ENCODE peak calls at places on chromosome 9, in nine cellular contexts. One of them, this sample, is unnamed.

GRCh38 chr9:26775405-26775804 is 117.2 kb downstream of the CAAP1 start:
- DNase-seq in iPS-NIHi11: no peak
- DNase-seq in epithelial cell of esophagus: no peak
- DNase-seq in SHP77 treated with DMSO at 0.1 percent for 48 hours: no peak
- DNase-seq in dorsolateral prefrontal cortex: no peak
- DNase-seq in hypothalamus: no peak
- DNase-seq in brain microvascular endothelial cell: no peak
- DNase-seq in HTR-8/SVneo: no peak
- DNase-seq in heart left ventricle: no peak
- DNase-seq in this sample: no peak

GRCh38 chr9:135106551-135107270 is 19.2 kb downstream of the OLFM1 start:
- DNase-seq in iPS-NIHi11: no peak
- DNase-seq in epithelial cell of esophagus: no peak
- DNase-seq in SHP77 treated with DMSO at 0.1 percent for 48 hours: no peak
- DNase-seq in hypothalamus: no peak
- DNase-seq in dorsolateral prefrontal cortex: no peak
- DNase-seq in HTR-8/SVneo: no peak
- DNase-seq in heart left ventricle: no peak
- DNase-seq in brain microvascular endothelial cell: no peak
- DNase-seq in this sample: no peak

GRCh38 chr9:91790912-91791311 is 159.1 kb downstream of the ROR2 start:
- DNase-seq in HTR-8/SVneo: no peak
- DNase-seq in heart left ventricle: no peak
- DNase-seq in SHP77 treated with DMSO at 0.1 percent for 48 hours: no peak
- DNase-seq in epithelial cell of esophagus: peak; percentile 53
- DNase-seq in hypothalamus: no peak
- DNase-seq in dorsolateral prefrontal cortex: no peak
- DNase-seq in iPS-NIHi11: no peak
- DNase-seq in brain microvascular endothelial cell: no peak
- DNase-seq in this sample: peak; percentile 62

GRCh38 chr9:63859475-63860215 is 1425.4 kb downstream of the FOXD4L5 start:
- DNase-seq in SHP77 treated with DMSO at 0.1 percent for 48 hours: no peak
- DNase-seq in brain microvascular endothelial cell: no peak
- DNase-seq in epithelial cell of esophagus: peak; percentile 8
- DNase-seq in hypothalamus: no peak
- DNase-seq in heart left ventricle: peak; percentile 64
- DNase-seq in dorsolateral prefrontal cortex: no peak
- DNase-seq in iPS-NIHi11: peak; percentile 4
- DNase-seq in HTR-8/SVneo: no peak
- DNase-seq in this sample: peak; percentile 1

GRCh38 chr9:2359821-2360220 is 261.8 kb upstream of the VLDLR start:
- DNase-seq in heart left ventricle: no peak
- DNase-seq in brain microvascular endothelial cell: no peak
- DNase-seq in dorsolateral prefrontal cortex: no peak
- DNase-seq in hypothalamus: no peak
- DNase-seq in iPS-NIHi11: no peak
- DNase-seq in HTR-8/SVneo: no peak
- DNase-seq in epithelial cell of esophagus: no peak
- DNase-seq in SHP77 treated with DMSO at 0.1 percent for 48 hours: no peak
- DNase-seq in this sample: no peak

GRCh38 chr9:129610473-129611301 is 10.2 kb downstream of the C9orf50 start:
- DNase-seq in heart left ventricle: peak; percentile 82
- DNase-seq in brain microvascular endothelial cell: peak; percentile 56
- DNase-seq in hypothalamus: peak; percentile 69
- DNase-seq in HTR-8/SVneo: peak; percentile 69
- DNase-seq in epithelial cell of esophagus: peak; percentile 55
- DNase-seq in iPS-NIHi11: peak; percentile 86
- DNase-seq in SHP77 treated with DMSO at 0.1 percent for 48 hours: peak; percentile 22
- DNase-seq in dorsolateral prefrontal cortex: no peak
- DNase-seq in this sample: peak; percentile 30

GRCh38 chr9:38047301-38048251 is 21.5 kb downstream of the SHB start:
- DNase-seq in iPS-NIHi11: peak; percentile 79
- DNase-seq in dorsolateral prefrontal cortex: no peak
- DNase-seq in brain microvascular endothelial cell: peak; percentile 93
- DNase-seq in hypothalamus: peak; percentile 65
- DNase-seq in HTR-8/SVneo: peak; percentile 62
- DNase-seq in epithelial cell of esophagus: peak; percentile 85
- DNase-seq in heart left ventricle: peak; percentile 87
- DNase-seq in SHP77 treated with DMSO at 0.1 percent for 48 hours: no peak
- DNase-seq in this sample: peak; percentile 89

GRCh38 chr9:129273136-129273895 is 95.3 kb upstream of the IER5L start:
- DNase-seq in HTR-8/SVneo: no peak
- DNase-seq in hypothalamus: no peak
- DNase-seq in brain microvascular endothelial cell: no peak
- DNase-seq in heart left ventricle: no peak
- DNase-seq in SHP77 treated with DMSO at 0.1 percent for 48 hours: no peak
- DNase-seq in epithelial cell of esophagus: no peak
- DNase-seq in iPS-NIHi11: no peak
- DNase-seq in dorsolateral prefrontal cortex: no peak
- DNase-seq in this sample: no peak

GRCh38 chr9:1791191-1791590 is 224.0 kb upstream of the SMARCA2 start:
- DNase-seq in heart left ventricle: no peak
- DNase-seq in hypothalamus: no peak
- DNase-seq in dorsolateral prefrontal cortex: no peak
- DNase-seq in iPS-NIHi11: no peak
- DNase-seq in HTR-8/SVneo: no peak
- DNase-seq in SHP77 treated with DMSO at 0.1 percent for 48 hours: no peak
- DNase-seq in brain microvascular endothelial cell: no peak
- DNase-seq in epithelial cell of esophagus: no peak
- DNase-seq in this sample: no peak

GRCh38 chr9:75715360-75715759 is 175.1 kb upstream of the PCSK5 start:
- DNase-seq in HTR-8/SVneo: no peak
- DNase-seq in dorsolateral prefrontal cortex: no peak
- DNase-seq in SHP77 treated with DMSO at 0.1 percent for 48 hours: no peak
- DNase-seq in heart left ventricle: no peak
- DNase-seq in iPS-NIHi11: no peak
- DNase-seq in brain microvascular endothelial cell: peak; percentile 14
- DNase-seq in epithelial cell of esophagus: peak; percentile 24
- DNase-seq in hypothalamus: no peak
- DNase-seq in this sample: peak; percentile 8

GRCh38 chr9:115234094-115234493 is 116.1 kb upstream of the TNC start:
- DNase-seq in dorsolateral prefrontal cortex: no peak
- DNase-seq in HTR-8/SVneo: peak; percentile 54
- DNase-seq in hypothalamus: no peak
- DNase-seq in brain microvascular endothelial cell: peak; percentile 84
- DNase-seq in iPS-NIHi11: no peak
- DNase-seq in heart left ventricle: no peak
- DNase-seq in epithelial cell of esophagus: peak; percentile 96
- DNase-seq in SHP77 treated with DMSO at 0.1 percent for 48 hours: no peak
- DNase-seq in this sample: peak; percentile 98

GRCh38 chr9:8384126-8384525 is 584.5 kb upstream of the DMAC1 start:
- DNase-seq in dorsolateral prefrontal cortex: no peak
- DNase-seq in epithelial cell of esophagus: no peak
- DNase-seq in brain microvascular endothelial cell: no peak
- DNase-seq in heart left ventricle: no peak
- DNase-seq in HTR-8/SVneo: no peak
- DNase-seq in hypothalamus: no peak
- DNase-seq in iPS-NIHi11: no peak
- DNase-seq in SHP77 treated with DMSO at 0.1 percent for 48 hours: no peak
- DNase-seq in this sample: no peak

GRCh38 chr9:117541192-117541591 is 126.3 kb upstream of the ASTN2 start:
- DNase-seq in SHP77 treated with DMSO at 0.1 percent for 48 hours: no peak
- DNase-seq in hypothalamus: no peak
- DNase-seq in dorsolateral prefrontal cortex: no peak
- DNase-seq in HTR-8/SVneo: no peak
- DNase-seq in epithelial cell of esophagus: no peak
- DNase-seq in iPS-NIHi11: no peak
- DNase-seq in brain microvascular endothelial cell: no peak
- DNase-seq in heart left ventricle: no peak
- DNase-seq in this sample: no peak

GRCh38 chr9:90880066-90880465 is 78.4 kb downstream of the SYK start:
- DNase-seq in heart left ventricle: no peak
- DNase-seq in SHP77 treated with DMSO at 0.1 percent for 48 hours: no peak
- DNase-seq in epithelial cell of esophagus: no peak
- DNase-seq in HTR-8/SVneo: no peak
- DNase-seq in dorsolateral prefrontal cortex: no peak
- DNase-seq in brain microvascular endothelial cell: no peak
- DNase-seq in hypothalamus: no peak
- DNase-seq in iPS-NIHi11: no peak
- DNase-seq in this sample: no peak

GRCh38 chr9:130172858-130173461 is 756 bp downstream of the NCS1 start:
- DNase-seq in dorsolateral prefrontal cortex: no peak
- DNase-seq in iPS-NIHi11: peak; percentile 68
- DNase-seq in hypothalamus: no peak
- DNase-seq in HTR-8/SVneo: no peak
- DNase-seq in SHP77 treated with DMSO at 0.1 percent for 48 hours: no peak
- DNase-seq in epithelial cell of esophagus: peak; percentile 37
- DNase-seq in heart left ventricle: no peak
- DNase-seq in brain microvascular endothelial cell: no peak
- DNase-seq in this sample: no peak

GRCh38 chr9:35905912-35906679 is at the start of gene HRCT1:
- DNase-seq in heart left ventricle: peak; percentile 96
- DNase-seq in iPS-NIHi11: no peak
- DNase-seq in HTR-8/SVneo: peak; percentile 75
- DNase-seq in epithelial cell of esophagus: peak; percentile 97
- DNase-seq in SHP77 treated with DMSO at 0.1 percent for 48 hours: peak; percentile 57
- DNase-seq in brain microvascular endothelial cell: peak; percentile 92
- DNase-seq in hypothalamus: no peak
- DNase-seq in dorsolateral prefrontal cortex: no peak
- DNase-seq in this sample: peak; percentile 94

GRCh38 chr9:123647145-123647544 is 282.8 kb downstream of the DENND1A start:
- DNase-seq in SHP77 treated with DMSO at 0.1 percent for 48 hours: no peak
- DNase-seq in heart left ventricle: no peak
- DNase-seq in brain microvascular endothelial cell: no peak
- DNase-seq in epithelial cell of esophagus: no peak
- DNase-seq in dorsolateral prefrontal cortex: no peak
- DNase-seq in iPS-NIHi11: no peak
- DNase-seq in hypothalamus: no peak
- DNase-seq in HTR-8/SVneo: no peak
- DNase-seq in this sample: no peak

GRCh38 chr9:86807577-86807976 is 139.7 kb downstream of the GAS1 start:
- DNase-seq in epithelial cell of esophagus: no peak
- DNase-seq in HTR-8/SVneo: no peak
- DNase-seq in hypothalamus: no peak
- DNase-seq in SHP77 treated with DMSO at 0.1 percent for 48 hours: no peak
- DNase-seq in iPS-NIHi11: peak; percentile 35
- DNase-seq in brain microvascular endothelial cell: no peak
- DNase-seq in heart left ventricle: no peak
- DNase-seq in dorsolateral prefrontal cortex: no peak
- DNase-seq in this sample: no peak

GRCh38 chr9:81522721-81523551 is 166.4 kb downstream of the TLE1 start:
- DNase-seq in HTR-8/SVneo: peak; percentile 54
- DNase-seq in heart left ventricle: no peak
- DNase-seq in SHP77 treated with DMSO at 0.1 percent for 48 hours: no peak
- DNase-seq in epithelial cell of esophagus: peak; percentile 70
- DNase-seq in dorsolateral prefrontal cortex: no peak
- DNase-seq in hypothalamus: no peak
- DNase-seq in brain microvascular endothelial cell: peak; percentile 59
- DNase-seq in iPS-NIHi11: peak; percentile 59
- DNase-seq in this sample: peak; percentile 76

GRCh38 chr9:96361668-96362067 is 21.8 kb downstream of the SLC35D2 start:
- DNase-seq in heart left ventricle: no peak
- DNase-seq in dorsolateral prefrontal cortex: no peak
- DNase-seq in iPS-NIHi11: no peak
- DNase-seq in hypothalamus: no peak
- DNase-seq in brain microvascular endothelial cell: no peak
- DNase-seq in SHP77 treated with DMSO at 0.1 percent for 48 hours: no peak
- DNase-seq in epithelial cell of esophagus: no peak
- DNase-seq in HTR-8/SVneo: no peak
- DNase-seq in this sample: no peak

GRCh38 chr9:133347515-133347984 is 381 bp downstream of the MED22 start:
- DNase-seq in heart left ventricle: peak; percentile 50
- DNase-seq in brain microvascular endothelial cell: no peak
- DNase-seq in SHP77 treated with DMSO at 0.1 percent for 48 hours: no peak
- DNase-seq in hypothalamus: no peak
- DNase-seq in dorsolateral prefrontal cortex: no peak
- DNase-seq in HTR-8/SVneo: no peak
- DNase-seq in iPS-NIHi11: peak; percentile 74
- DNase-seq in epithelial cell of esophagus: peak; percentile 28
- DNase-seq in this sample: no peak

GRCh38 chr9:115694014-115694413 is 459.6 kb upstream of the PAPPA start:
- DNase-seq in heart left ventricle: no peak
- DNase-seq in SHP77 treated with DMSO at 0.1 percent for 48 hours: no peak
- DNase-seq in epithelial cell of esophagus: peak; percentile 75
- DNase-seq in iPS-NIHi11: peak; percentile 36
- DNase-seq in brain microvascular endothelial cell: peak; percentile 88
- DNase-seq in HTR-8/SVneo: no peak
- DNase-seq in dorsolateral prefrontal cortex: no peak
- DNase-seq in hypothalamus: no peak
- DNase-seq in this sample: peak; percentile 67

GRCh38 chr9:81146684-81147337 is 542.5 kb downstream of the TLE1 start:
- DNase-seq in SHP77 treated with DMSO at 0.1 percent for 48 hours: no peak
- DNase-seq in hypothalamus: no peak
- DNase-seq in brain microvascular endothelial cell: no peak
- DNase-seq in epithelial cell of esophagus: peak; percentile 80
- DNase-seq in iPS-NIHi11: no peak
- DNase-seq in dorsolateral prefrontal cortex: no peak
- DNase-seq in HTR-8/SVneo: peak; percentile 15
- DNase-seq in heart left ventricle: no peak
- DNase-seq in this sample: peak; percentile 90

GRCh38 chr9:137339045-137339444 is 37.0 kb upstream of the NRARP start:
- DNase-seq in SHP77 treated with DMSO at 0.1 percent for 48 hours: no peak
- DNase-seq in iPS-NIHi11: no peak
- DNase-seq in heart left ventricle: no peak
- DNase-seq in epithelial cell of esophagus: no peak
- DNase-seq in HTR-8/SVneo: no peak
- DNase-seq in brain microvascular endothelial cell: peak; percentile 37
- DNase-seq in dorsolateral prefrontal cortex: no peak
- DNase-seq in hypothalamus: no peak
- DNase-seq in this sample: no peak

GRCh38 chr9:131885144-131885609 is 145.3 kb upstream of the RAPGEF1 start:
- DNase-seq in dorsolateral prefrontal cortex: no peak
- DNase-seq in hypothalamus: no peak
- DNase-seq in SHP77 treated with DMSO at 0.1 percent for 48 hours: no peak
- DNase-seq in iPS-NIHi11: no peak
- DNase-seq in HTR-8/SVneo: no peak
- DNase-seq in heart left ventricle: no peak
- DNase-seq in brain microvascular endothelial cell: no peak
- DNase-seq in epithelial cell of esophagus: no peak
- DNase-seq in this sample: no peak